ENCODE peak calls at places on chromosomes 3 and 15, in six cellular contexts. One of them, this sample, is unnamed.
A peak's percentile ranks its signal among the peaks of the same experiment; 100 is the strongest.

GRCh38 chr15:67107014-67107812 is 41.8 kb downstream of the SMAD3 start:
- DNase-seq in retinal pigment epithelial cell: peak; percentile 99
- DNase-seq in epithelial cell of esophagus: peak; percentile 98
- DNase-seq in fibroblast of pulmonary artery: peak; percentile 98
- DNase-seq in fibroblast of the aortic adventitia: peak; percentile 98
- DNase-seq in uterus: peak; percentile 88
- DNase-seq in this sample: no peak

GRCh38 chr3:10757021-10757820 is 58.8 kb upstream of the SLC6A11 start:
- DNase-seq in retinal pigment epithelial cell: no peak
- DNase-seq in epithelial cell of esophagus: peak; percentile 88
- DNase-seq in fibroblast of pulmonary artery: peak; percentile 47
- DNase-seq in fibroblast of the aortic adventitia: peak; percentile 41
- DNase-seq in uterus: no peak
- DNase-seq in this sample: no peak

GRCh38 chr3:58719684-58720083 is 53.1 kb upstream of the FAM3D start:
- DNase-seq in retinal pigment epithelial cell: no peak
- DNase-seq in epithelial cell of esophagus: no peak
- DNase-seq in fibroblast of pulmonary artery: no peak
- DNase-seq in fibroblast of the aortic adventitia: no peak
- DNase-seq in uterus: no peak
- DNase-seq in this sample: no peak

GRCh38 chr3:69082805-69083204 is 1.9 kb upstream of the ARL6IP5 start:
- DNase-seq in retinal pigment epithelial cell: no peak
- DNase-seq in epithelial cell of esophagus: peak; percentile 61
- DNase-seq in fibroblast of pulmonary artery: peak; percentile 68
- DNase-seq in fibroblast of the aortic adventitia: peak; percentile 90
- DNase-seq in uterus: no peak
- DNase-seq in this sample: peak; percentile 62

GRCh38 chr15:63972801-63973200 is 73.5 kb downstream of the DAPK2 start:
- DNase-seq in retinal pigment epithelial cell: no peak
- DNase-seq in epithelial cell of esophagus: no peak
- DNase-seq in fibroblast of pulmonary artery: no peak
- DNase-seq in fibroblast of the aortic adventitia: no peak
- DNase-seq in uterus: no peak
- DNase-seq in this sample: no peak

GRCh38 chr3:111764645-111765091 is 94.4 kb upstream of the PHLDB2 start:
- DNase-seq in retinal pigment epithelial cell: no peak
- DNase-seq in epithelial cell of esophagus: peak; percentile 77
- DNase-seq in fibroblast of pulmonary artery: peak; percentile 68
- DNase-seq in fibroblast of the aortic adventitia: peak; percentile 76
- DNase-seq in uterus: no peak
- DNase-seq in this sample: no peak

GRCh38 chr3:185424435-185424834 is 61.5 kb downstream of the MAP3K13 start:
- DNase-seq in retinal pigment epithelial cell: no peak
- DNase-seq in epithelial cell of esophagus: no peak
- DNase-seq in fibroblast of pulmonary artery: no peak
- DNase-seq in fibroblast of the aortic adventitia: no peak
- DNase-seq in uterus: no peak
- DNase-seq in this sample: no peak

GRCh38 chr15:63133786-63134185 is 12.1 kb downstream of the LACTB start:
- DNase-seq in retinal pigment epithelial cell: no peak
- DNase-seq in epithelial cell of esophagus: no peak
- DNase-seq in fibroblast of pulmonary artery: peak; percentile 63
- DNase-seq in fibroblast of the aortic adventitia: peak; percentile 80
- DNase-seq in uterus: no peak
- DNase-seq in this sample: no peak

GRCh38 chr15:94126999-94127398 is 104.4 kb upstream of the MCTP2 start:
- DNase-seq in retinal pigment epithelial cell: no peak
- DNase-seq in epithelial cell of esophagus: no peak
- DNase-seq in fibroblast of pulmonary artery: no peak
- DNase-seq in fibroblast of the aortic adventitia: no peak
- DNase-seq in uterus: no peak
- DNase-seq in this sample: no peak

GRCh38 chr3:66492672-66493071 is 8.2 kb downstream of the LRIG1 start:
- DNase-seq in retinal pigment epithelial cell: no peak
- DNase-seq in epithelial cell of esophagus: peak; percentile 66
- DNase-seq in fibroblast of pulmonary artery: no peak
- DNase-seq in fibroblast of the aortic adventitia: no peak
- DNase-seq in uterus: no peak
- DNase-seq in this sample: no peak

GRCh38 chr3:129837057-129837631 is 56.4 kb downstream of the TMCC1 start:
- DNase-seq in retinal pigment epithelial cell: peak; percentile 51
- DNase-seq in epithelial cell of esophagus: no peak
- DNase-seq in fibroblast of pulmonary artery: peak; percentile 43
- DNase-seq in fibroblast of the aortic adventitia: no peak
- DNase-seq in uterus: no peak
- DNase-seq in this sample: no peak

GRCh38 chr3:30259730-30260129 is 346.7 kb upstream of the TGFBR2 start:
- DNase-seq in retinal pigment epithelial cell: no peak
- DNase-seq in epithelial cell of esophagus: no peak
- DNase-seq in fibroblast of pulmonary artery: no peak
- DNase-seq in fibroblast of the aortic adventitia: no peak
- DNase-seq in uterus: no peak
- DNase-seq in this sample: no peak

GRCh38 chr15:88636039-88636438 is 2.8 kb upstream of the ISG20 start:
- DNase-seq in retinal pigment epithelial cell: no peak
- DNase-seq in epithelial cell of esophagus: peak; percentile 82
- DNase-seq in fibroblast of pulmonary artery: no peak
- DNase-seq in fibroblast of the aortic adventitia: no peak
- DNase-seq in uterus: no peak
- DNase-seq in this sample: no peak

GRCh38 chr15:88309363-88309762 is 52.8 kb upstream of the NTRK3 start:
- DNase-seq in retinal pigment epithelial cell: no peak
- DNase-seq in epithelial cell of esophagus: no peak
- DNase-seq in fibroblast of pulmonary artery: no peak
- DNase-seq in fibroblast of the aortic adventitia: no peak
- DNase-seq in uterus: no peak
- DNase-seq in this sample: no peak

GRCh38 chr15:83066761-83067637 is at the start of gene BTBD1:
- DNase-seq in retinal pigment epithelial cell: peak; percentile 81
- DNase-seq in epithelial cell of esophagus: peak; percentile 98
- DNase-seq in fibroblast of pulmonary artery: peak; percentile 97
- DNase-seq in fibroblast of the aortic adventitia: peak; percentile 97
- DNase-seq in uterus: peak; percentile 91
- DNase-seq in this sample: peak; percentile 96
- TF ChIP-seq CTCF in retinal pigment epithelial cell: peak; percentile 5
- TF ChIP-seq CTCF in epithelial cell of esophagus: no peak
- TF ChIP-seq CTCF in fibroblast of pulmonary artery: peak; percentile 6
- TF ChIP-seq CTCF in fibroblast of the aortic adventitia: no peak
- TF ChIP-seq CTCF in uterus: peak; percentile 35
- TF ChIP-seq CTCF in this sample: no peak

GRCh38 chr3:68017069-68017468 is 362.7 kb upstream of the SUCLG2 start:
- DNase-seq in retinal pigment epithelial cell: no peak
- DNase-seq in epithelial cell of esophagus: peak; percentile 9
- DNase-seq in fibroblast of pulmonary artery: no peak
- DNase-seq in fibroblast of the aortic adventitia: no peak
- DNase-seq in uterus: no peak
- DNase-seq in this sample: no peak
- TF ChIP-seq CTCF in retinal pigment epithelial cell: no peak
- TF ChIP-seq CTCF in epithelial cell of esophagus: peak; percentile 11
- TF ChIP-seq CTCF in fibroblast of pulmonary artery: no peak
- TF ChIP-seq CTCF in fibroblast of the aortic adventitia: no peak
- TF ChIP-seq CTCF in uterus: no peak
- TF ChIP-seq CTCF in this sample: no peak

DNA sequence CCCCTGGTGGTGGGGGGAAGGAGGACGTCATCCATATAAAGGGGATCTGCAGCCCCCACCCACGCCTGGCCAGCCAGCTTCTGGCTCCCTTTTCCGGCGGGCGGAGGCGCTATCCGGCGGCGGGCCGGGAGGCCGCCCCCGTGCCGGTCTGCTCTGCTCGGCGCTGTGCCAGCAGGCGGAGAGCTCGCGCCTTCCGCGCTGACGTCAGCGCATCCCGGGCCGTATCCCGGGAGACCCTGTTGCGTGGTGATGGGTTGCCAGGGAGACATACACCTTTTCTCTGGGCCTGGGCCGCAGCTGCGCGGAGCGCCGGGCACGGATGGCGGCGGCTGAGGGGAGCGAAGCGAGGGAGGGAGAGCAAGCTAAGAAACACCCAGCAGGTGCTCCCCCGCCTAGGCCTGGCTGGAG is 1.1 kb downstream of the FAM131A start:
- DNase-seq in retinal pigment epithelial cell: peak; percentile 72
- DNase-seq in epithelial cell of esophagus: peak; percentile 72
- DNase-seq in fibroblast of pulmonary artery: peak; percentile 91
- DNase-seq in fibroblast of the aortic adventitia: peak; percentile 86
- DNase-seq in uterus: peak; percentile 90
- DNase-seq in this sample: no peak
- TF ChIP-seq CTCF in retinal pigment epithelial cell: peak; percentile 17
- TF ChIP-seq CTCF in epithelial cell of esophagus: no peak
- TF ChIP-seq CTCF in fibroblast of pulmonary artery: no peak
- TF ChIP-seq CTCF in fibroblast of the aortic adventitia: peak; percentile 35
- TF ChIP-seq CTCF in uterus: peak; percentile 5
- TF ChIP-seq CTCF in this sample: no peak

GRCh38 chr3:15810702-15811101 is 12.9 kb upstream of the ANKRD28 start:
- DNase-seq in retinal pigment epithelial cell: no peak
- DNase-seq in epithelial cell of esophagus: no peak
- DNase-seq in fibroblast of pulmonary artery: no peak
- DNase-seq in fibroblast of the aortic adventitia: no peak
- DNase-seq in uterus: no peak
- DNase-seq in this sample: no peak

GRCh38 chr3:15808679-15809078 is 10.9 kb upstream of the ANKRD28 start:
- DNase-seq in retinal pigment epithelial cell: no peak
- DNase-seq in epithelial cell of esophagus: no peak
- DNase-seq in fibroblast of pulmonary artery: no peak
- DNase-seq in fibroblast of the aortic adventitia: no peak
- DNase-seq in uterus: no peak
- DNase-seq in this sample: no peak

GRCh38 chr3:15815696-15816095 is 17.9 kb upstream of the ANKRD28 start:
- DNase-seq in retinal pigment epithelial cell: no peak
- DNase-seq in epithelial cell of esophagus: peak; percentile 72
- DNase-seq in fibroblast of pulmonary artery: peak; percentile 90
- DNase-seq in fibroblast of the aortic adventitia: peak; percentile 93
- DNase-seq in uterus: no peak
- DNase-seq in this sample: peak; percentile 15

GRCh38 chr3:15809313-15809712 is 11.5 kb upstream of the ANKRD28 start:
- DNase-seq in retinal pigment epithelial cell: no peak
- DNase-seq in epithelial cell of esophagus: no peak
- DNase-seq in fibroblast of pulmonary artery: no peak
- DNase-seq in fibroblast of the aortic adventitia: no peak
- DNase-seq in uterus: no peak
- DNase-seq in this sample: no peak

GRCh38 chr3:15812183-15812582 is 14.4 kb upstream of the ANKRD28 start:
- DNase-seq in retinal pigment epithelial cell: no peak
- DNase-seq in epithelial cell of esophagus: peak; percentile 37
- DNase-seq in fibroblast of pulmonary artery: peak; percentile 69
- DNase-seq in fibroblast of the aortic adventitia: peak; percentile 65
- DNase-seq in uterus: no peak
- DNase-seq in this sample: peak; percentile 34
- TF ChIP-seq CTCF in retinal pigment epithelial cell: no peak
- TF ChIP-seq CTCF in epithelial cell of esophagus: peak; percentile 29
- TF ChIP-seq CTCF in fibroblast of pulmonary artery: peak; percentile 40
- TF ChIP-seq CTCF in fibroblast of the aortic adventitia: peak; percentile 35
- TF ChIP-seq CTCF in uterus: peak; percentile 62
- TF ChIP-seq CTCF in this sample: peak; percentile 28

DNA sequence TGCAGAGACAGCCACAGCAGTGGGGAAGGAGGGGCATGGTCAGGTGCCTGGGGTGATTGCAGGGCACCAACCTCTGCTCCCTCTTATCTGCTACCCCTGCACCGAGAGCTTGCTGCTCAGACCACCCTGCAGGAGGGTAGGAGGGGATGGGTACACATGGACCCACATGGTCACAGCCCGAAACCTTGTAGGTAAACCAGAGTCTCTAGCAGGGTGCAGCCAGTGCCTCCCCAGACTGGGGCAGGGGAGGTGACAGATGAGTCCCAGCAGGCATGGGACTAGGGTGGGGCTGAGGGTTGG is 49.2 kb downstream of the FAH start:
- DNase-seq in retinal pigment epithelial cell: no peak
- DNase-seq in epithelial cell of esophagus: no peak
- DNase-seq in fibroblast of pulmonary artery: no peak
- DNase-seq in fibroblast of the aortic adventitia: no peak
- DNase-seq in uterus: no peak
- DNase-seq in this sample: no peak
- TF ChIP-seq CTCF in retinal pigment epithelial cell: no peak
- TF ChIP-seq CTCF in epithelial cell of esophagus: no peak
- TF ChIP-seq CTCF in fibroblast of pulmonary artery: no peak
- TF ChIP-seq CTCF in fibroblast of the aortic adventitia: no peak
- TF ChIP-seq CTCF in uterus: no peak
- TF ChIP-seq CTCF in this sample: no peak

GRCh38 chr15:40936234-40936708 is 7.1 kb downstream of the DLL4 start:
- DNase-seq in retinal pigment epithelial cell: no peak
- DNase-seq in epithelial cell of esophagus: no peak
- DNase-seq in fibroblast of pulmonary artery: no peak
- DNase-seq in fibroblast of the aortic adventitia: no peak
- DNase-seq in uterus: no peak
- DNase-seq in this sample: no peak

GRCh38 chr15:40938530-40938870 is 9.4 kb downstream of the DLL4 start:
- DNase-seq in retinal pigment epithelial cell: no peak
- DNase-seq in epithelial cell of esophagus: no peak
- DNase-seq in fibroblast of pulmonary artery: no peak
- DNase-seq in fibroblast of the aortic adventitia: no peak
- DNase-seq in uterus: no peak
- DNase-seq in this sample: no peak

GRCh38 chr15:40934457-40934856 is 5.3 kb downstream of the DLL4 start:
- DNase-seq in retinal pigment epithelial cell: no peak
- DNase-seq in epithelial cell of esophagus: no peak
- DNase-seq in fibroblast of pulmonary artery: no peak
- DNase-seq in fibroblast of the aortic adventitia: no peak
- DNase-seq in uterus: no peak
- DNase-seq in this sample: no peak

GRCh38 chr15:40937762-40938529 is 8.8 kb downstream of the DLL4 start:
- DNase-seq in retinal pigment epithelial cell: no peak
- DNase-seq in epithelial cell of esophagus: peak; percentile 64
- DNase-seq in fibroblast of pulmonary artery: no peak
- DNase-seq in fibroblast of the aortic adventitia: no peak
- DNase-seq in uterus: no peak
- DNase-seq in this sample: no peak

DNA sequence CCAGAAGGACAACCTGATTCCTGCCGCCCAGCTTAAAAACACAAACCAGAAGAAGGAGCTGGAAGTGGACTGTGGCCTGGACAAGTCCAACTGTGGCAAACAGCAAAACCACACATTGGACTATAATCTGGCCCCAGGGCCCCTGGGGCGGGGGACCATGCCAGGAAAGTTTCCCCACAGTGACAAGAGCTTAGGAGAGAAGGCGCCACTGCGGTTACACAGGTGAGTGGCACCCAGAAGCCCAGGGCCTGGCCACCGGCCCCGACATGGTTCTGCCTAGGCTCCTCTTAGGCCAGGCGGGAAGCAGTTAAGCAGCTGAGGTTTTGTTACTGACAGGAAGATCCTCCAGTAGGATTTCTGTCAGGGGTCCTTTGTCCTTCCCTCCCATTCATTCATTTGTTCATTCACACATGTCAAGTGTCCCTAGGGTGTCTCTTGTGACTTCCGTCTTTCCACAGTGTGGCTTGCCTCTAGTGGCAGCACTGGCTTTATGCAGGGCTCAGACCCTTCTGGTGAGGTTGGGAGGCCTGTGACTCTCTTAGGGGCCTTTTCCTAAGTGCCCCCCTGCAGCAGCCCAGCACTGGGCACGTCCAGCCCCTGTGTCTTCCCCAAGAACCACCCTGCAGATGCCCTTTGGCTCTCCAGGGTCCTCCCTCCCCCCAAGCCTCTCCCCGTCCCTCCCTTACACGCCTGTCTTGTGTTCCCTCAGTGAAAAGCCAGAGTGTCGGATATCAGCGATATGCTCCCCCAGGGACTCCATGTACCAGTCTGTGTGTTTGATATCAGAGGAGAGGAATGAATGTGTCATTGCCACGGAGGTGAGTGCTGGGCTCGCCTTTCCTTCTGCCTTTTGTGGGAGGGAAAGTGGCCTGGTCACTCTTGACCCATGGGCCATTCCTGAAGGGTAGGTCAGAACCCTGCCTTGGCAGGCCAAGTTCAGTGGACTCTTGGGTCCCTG is 7.8 kb downstream of the DLL4 start:
- DNase-seq in retinal pigment epithelial cell: no peak
- DNase-seq in epithelial cell of esophagus: peak; percentile 37
- DNase-seq in fibroblast of pulmonary artery: peak; percentile 24
- DNase-seq in fibroblast of the aortic adventitia: no peak
- DNase-seq in uterus: no peak
- DNase-seq in this sample: no peak
- TF ChIP-seq CTCF in retinal pigment epithelial cell: no peak
- TF ChIP-seq CTCF in epithelial cell of esophagus: no peak
- TF ChIP-seq CTCF in fibroblast of pulmonary artery: peak; percentile 6
- TF ChIP-seq CTCF in fibroblast of the aortic adventitia: no peak
- TF ChIP-seq CTCF in uterus: no peak
- TF ChIP-seq CTCF in this sample: no peak